ENCODE peak calls at places on chromosomes 6 and 20, in five cellular contexts. H is aorta; R is pancreas; G is upper lobe of right lung; T is activated T-cell treated with anti-CD3 and anti-CD28 coated beads, Interleukin-2, amount 50 U/mL, for 72 hours. N is an unnamed sample.

GRCh38 chr6:28658475-28659249 is 133.0 kb downstream of the GPX5 start:
- ATAC-seq in T (no peak), R (no peak), H (no peak), G (no peak), N (no peak)

GRCh38 chr6:30184417-30185031 is 21.2 kb downstream of the TRIM15 start:
- ATAC-seq in H (no peak), T (no peak), R (no peak), G (peak), N (no peak)

GRCh38 chr20:50129662-50130345 is 16.9 kb upstream of the UBE2V1 start:
- ATAC-seq in R (no peak), T (no peak), H (no peak), G (no peak), N (peak)

GRCh38 chr6:26273673-26274595 is 91.1 kb upstream of the BTN3A2 start:
- ATAC-seq in T (peak), G (no peak), R (no peak), H (no peak), N (no peak)

GRCh38 chr6:33764036-33764435 is 17.3 kb upstream of the IP6K3 start:
- ATAC-seq in G (no peak), R (no peak), H (no peak), T (no peak), N (no peak)

GRCh38 chr20:39676857-39677351 is 714.8 kb downstream of the DHX35 start:
- ATAC-seq in H (no peak), T (no peak), R (peak), G (peak), N (no peak)

GRCh38 chr20:38961530-38962043 is 557 bp upstream of the DHX35 start:
- ATAC-seq in G (no peak), R (no peak), H (no peak), T (no peak), N (no peak)

GRCh38 chr6:80094017-80094416 is 12.5 kb upstream of the BCKDHB start:
- ATAC-seq in G (no peak), H (no peak), R (peak), T (no peak), N (no peak)

GRCh38 chr6:42193491-42193894 is 1.3 kb downstream of the GUCA1B start:
- ATAC-seq in G (no peak), H (no peak), T (no peak), R (peak), N (no peak)

GRCh38 chr6:118644007-118644406 is 7.4 kb downstream of the CEP85L start:
- ATAC-seq in T (no peak), R (no peak), G (no peak), H (no peak), N (no peak)

GRCh38 chr6:56524891-56525703 is 117.6 kb downstream of the DST start:
- ATAC-seq in G (no peak), R (peak), H (peak), T (no peak), N (peak)

N was measured in gastroesophageal sphincter.